ENCODE peak calls at places on chromosomes 5 and 9, in five cellular contexts. One of them, this sample, is unnamed.

GRCh38 chr5:56314536-56314935 is 81.4 kb upstream of the ANKRD55 start:
- DNase-seq in mammary epithelial cell: no peak
- DNase-seq in SJCRH30: peak; percentile 59
- DNase-seq in PC-9: peak; percentile 11
- DNase-seq in uterus: no peak
- DNase-seq in this sample: peak; percentile 77

GRCh38 chr9:28820741-28821140 is 1247.5 kb upstream of the C9orf72 start:
- DNase-seq in mammary epithelial cell: no peak
- DNase-seq in SJCRH30: no peak
- DNase-seq in PC-9: no peak
- DNase-seq in uterus: no peak
- DNase-seq in this sample: no peak

GRCh38 chr9:20564650-20565049 is 57.6 kb downstream of the MLLT3 start:
- DNase-seq in mammary epithelial cell: no peak
- DNase-seq in SJCRH30: peak; percentile 78
- DNase-seq in PC-9: no peak
- DNase-seq in uterus: no peak
- DNase-seq in this sample: no peak

GRCh38 chr5:148309746-148310145 is 2.5 kb upstream of the SPINK7 start:
- DNase-seq in mammary epithelial cell: peak; percentile 7
- DNase-seq in SJCRH30: no peak
- DNase-seq in PC-9: no peak
- DNase-seq in uterus: no peak
- DNase-seq in this sample: no peak

GRCh38 chr5:143140492-143141231 is 262.8 kb downstream of the NR3C1 start:
- DNase-seq in mammary epithelial cell: no peak
- DNase-seq in SJCRH30: no peak
- DNase-seq in PC-9: no peak
- DNase-seq in uterus: no peak
- DNase-seq in this sample: no peak

GRCh38 chr9:80994892-80995291 is 694.5 kb downstream of the TLE1 start:
- DNase-seq in mammary epithelial cell: peak; percentile 73
- DNase-seq in SJCRH30: no peak
- DNase-seq in PC-9: no peak
- DNase-seq in uterus: no peak
- DNase-seq in this sample: no peak

GRCh38 chr9:469672-470040 is 255.0 kb downstream of the DOCK8 start:
- DNase-seq in mammary epithelial cell: no peak
- DNase-seq in SJCRH30: no peak
- DNase-seq in PC-9: no peak
- DNase-seq in uterus: peak; percentile 49
- DNase-seq in this sample: peak; percentile 71

GRCh38 chr5:79753863-79754645 is 64.4 kb downstream of the CMYA5 start:
- DNase-seq in mammary epithelial cell: no peak
- DNase-seq in SJCRH30: no peak
- DNase-seq in PC-9: no peak
- DNase-seq in uterus: no peak
- DNase-seq in this sample: no peak

GRCh38 chr9:11722957-11723356 is 970.2 kb upstream of the TYRP1 start:
- DNase-seq in mammary epithelial cell: no peak
- DNase-seq in SJCRH30: no peak
- DNase-seq in PC-9: no peak
- DNase-seq in uterus: no peak
- DNase-seq in this sample: no peak

GRCh38 chr9:71637433-71637832 is 130.9 kb downstream of the CEMIP2 start:
- DNase-seq in mammary epithelial cell: no peak
- DNase-seq in SJCRH30: no peak
- DNase-seq in PC-9: no peak
- DNase-seq in uterus: no peak
- DNase-seq in this sample: no peak

GRCh38 chr5:136132087-136132486 is 558 bp upstream of the SMAD5 start:
- DNase-seq in mammary epithelial cell: no peak
- DNase-seq in SJCRH30: peak; percentile 52
- DNase-seq in PC-9: no peak
- DNase-seq in uterus: peak; percentile 27
- DNase-seq in this sample: peak; percentile 33

GRCh38 chr5:94646758-94647157 is 28.3 kb downstream of the SLF1 start:
- DNase-seq in mammary epithelial cell: no peak
- DNase-seq in SJCRH30: no peak
- DNase-seq in PC-9: no peak
- DNase-seq in uterus: no peak
- DNase-seq in this sample: no peak

GRCh38 chr5:926416-927171 is 33.9 kb downstream of the TRIP13 start:
- DNase-seq in mammary epithelial cell: no peak
- DNase-seq in SJCRH30: no peak
- DNase-seq in PC-9: no peak
- DNase-seq in uterus: no peak
- DNase-seq in this sample: no peak

GRCh38 chr5:3022665-3023064 is 271.2 kb upstream of the IRX2 start:
- DNase-seq in mammary epithelial cell: no peak
- DNase-seq in SJCRH30: no peak
- DNase-seq in PC-9: no peak
- DNase-seq in uterus: no peak
- DNase-seq in this sample: no peak

GRCh38 chr9:136863623-136864273 is 2.4 kb downstream of the EDF1 start:
- DNase-seq in mammary epithelial cell: no peak
- DNase-seq in SJCRH30: no peak
- DNase-seq in PC-9: no peak
- DNase-seq in uterus: no peak
- DNase-seq in this sample: peak; percentile 28
- H3K4me1 ChIP-seq in mammary epithelial cell: peaks cover 12% of the 10 kb centered on the region
- H3K4me1 ChIP-seq in SJCRH30: peaks cover 4% of the 10 kb centered on the region
- H3K4me1 ChIP-seq in PC-9: peaks cover 16% of the 10 kb centered on the region
- H3K4me1 ChIP-seq in uterus: peaks cover 11% of the 10 kb centered on the region
- H3K4me1 ChIP-seq in this sample: peaks cover 29% of the 10 kb centered on the region

DNA sequence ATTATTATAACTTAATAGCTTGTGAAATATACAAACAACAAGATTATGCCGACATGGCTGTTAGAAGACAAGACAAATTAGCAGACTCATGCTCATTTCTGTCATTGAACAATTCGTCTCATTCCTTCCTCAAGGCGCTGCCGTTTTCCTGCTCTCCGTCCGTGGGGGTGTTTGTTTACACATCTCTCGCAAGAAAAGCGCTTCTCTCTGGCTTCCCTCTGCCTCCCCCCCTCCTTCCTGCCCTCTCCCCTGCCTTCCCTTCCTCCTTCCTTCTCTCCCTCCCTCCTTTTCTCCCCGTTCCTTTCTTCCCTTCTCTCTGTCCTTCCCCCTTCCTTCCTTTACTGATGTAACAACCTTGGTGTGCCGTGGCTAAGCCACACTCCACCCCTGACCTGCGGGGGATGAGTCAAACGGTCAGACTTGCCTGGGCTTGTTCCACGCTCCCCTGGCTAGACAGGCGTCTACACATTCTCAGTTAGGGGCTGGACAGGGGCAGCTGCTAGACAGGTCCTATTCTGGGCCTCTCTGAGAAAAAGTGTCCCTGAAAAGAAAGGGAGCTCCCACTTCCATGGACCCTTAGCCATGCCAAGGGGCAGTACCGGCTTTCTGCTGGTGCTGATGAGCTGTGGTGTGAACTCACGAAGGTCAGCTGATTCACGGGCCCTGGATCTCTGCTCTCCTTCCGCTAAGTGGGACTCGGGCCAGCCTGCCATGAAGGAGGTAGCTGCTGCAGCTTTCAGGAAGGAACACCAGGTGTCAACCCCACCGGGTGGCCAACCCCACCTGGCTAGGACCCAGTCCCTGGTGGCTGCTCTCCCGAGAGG is 32.0 kb upstream of the SPTLC1 start:
- DNase-seq in mammary epithelial cell: peak; percentile 90
- DNase-seq in SJCRH30: peak; percentile 95
- DNase-seq in PC-9: peak; percentile 90
- DNase-seq in uterus: peak; percentile 81
- DNase-seq in this sample: peak; percentile 79
- H3K4me3 ChIP-seq in mammary epithelial cell: no peak overlapping the region
- H3K4me3 ChIP-seq in SJCRH30: peak overlapping the region; percentile 60
- H3K4me3 ChIP-seq in PC-9: peak overlapping the region; percentile 31
- H3K4me3 ChIP-seq in uterus: no peak overlapping the region
- H3K4me3 ChIP-seq in this sample: no peak overlapping the region

DNA sequence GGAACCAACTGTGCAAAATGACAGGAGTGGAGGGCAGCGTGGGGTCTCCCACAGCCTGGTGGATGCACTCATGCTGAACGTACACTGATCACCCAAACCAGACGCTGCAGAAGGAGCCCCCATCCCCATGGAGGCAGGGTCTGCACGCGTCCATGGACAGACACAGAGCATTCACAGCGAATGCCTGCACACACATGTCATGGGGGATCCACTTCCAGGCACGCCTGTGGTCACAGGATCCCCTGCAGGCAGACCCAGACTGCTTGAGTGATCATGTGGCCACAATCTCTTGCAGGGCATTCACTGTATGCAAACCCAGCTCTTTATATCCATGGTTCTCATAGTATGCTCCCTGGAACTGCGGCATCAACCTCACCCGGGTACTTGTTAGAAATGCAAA is 5.4 kb downstream of the SNCB start:
- DNase-seq in mammary epithelial cell: no peak
- DNase-seq in SJCRH30: no peak
- DNase-seq in PC-9: no peak
- DNase-seq in uterus: no peak
- DNase-seq in this sample: no peak
- H3K4me1 ChIP-seq in mammary epithelial cell: peaks cover 11% of the 10 kb centered on the region
- H3K4me1 ChIP-seq in SJCRH30: peaks cover 8% of the 10 kb centered on the region
- H3K4me1 ChIP-seq in PC-9: no peaks in the 10 kb centered on the region
- H3K4me1 ChIP-seq in uterus: peaks cover 12% of the 10 kb centered on the region
- H3K4me1 ChIP-seq in this sample: peaks cover 12% of the 10 kb centered on the region

GRCh38 chr5:112116372-112116771 is 302.7 kb downstream of the EPB41L4A start:
- DNase-seq in mammary epithelial cell: no peak
- DNase-seq in SJCRH30: no peak
- DNase-seq in PC-9: no peak
- DNase-seq in uterus: no peak
- DNase-seq in this sample: no peak
- H3K4me3 ChIP-seq in mammary epithelial cell: no peak overlapping the region
- H3K4me3 ChIP-seq in SJCRH30: no peak overlapping the region
- H3K4me3 ChIP-seq in PC-9: no peak overlapping the region
- H3K4me3 ChIP-seq in uterus: no peak overlapping the region
- H3K4me3 ChIP-seq in this sample: no peak overlapping the region

GRCh38 chr9:127501821-127502343 is 50.6 kb downstream of the LRSAM1 start:
- DNase-seq in mammary epithelial cell: no peak
- DNase-seq in SJCRH30: peak; percentile 6
- DNase-seq in PC-9: no peak
- DNase-seq in uterus: no peak
- DNase-seq in this sample: peak; percentile 46

GRCh38 chr9:127503947-127504886 is 52.9 kb downstream of the LRSAM1 start:
- DNase-seq in mammary epithelial cell: peak; percentile 59
- DNase-seq in SJCRH30: peak; percentile 91
- DNase-seq in PC-9: peak; percentile 85
- DNase-seq in uterus: peak; percentile 85
- DNase-seq in this sample: peak; percentile 93

GRCh38 chr9:127502706-127503378 is 51.5 kb downstream of the LRSAM1 start:
- DNase-seq in mammary epithelial cell: no peak
- DNase-seq in SJCRH30: no peak
- DNase-seq in PC-9: no peak
- DNase-seq in uterus: no peak
- DNase-seq in this sample: no peak

GRCh38 chr9:127504887-127505251 is 53.6 kb downstream of the LRSAM1 start:
- DNase-seq in mammary epithelial cell: no peak
- DNase-seq in SJCRH30: no peak
- DNase-seq in PC-9: no peak
- DNase-seq in uterus: no peak
- DNase-seq in this sample: no peak

GRCh38 chr9:127503379-127503921 is 52.1 kb downstream of the LRSAM1 start:
- DNase-seq in mammary epithelial cell: no peak
- DNase-seq in SJCRH30: peak; percentile 21
- DNase-seq in PC-9: no peak
- DNase-seq in uterus: no peak
- DNase-seq in this sample: no peak
- H3K4me1 ChIP-seq in mammary epithelial cell: peaks cover 9% of the 10 kb centered on the region
- H3K4me1 ChIP-seq in SJCRH30: peaks cover 3% of the 10 kb centered on the region
- H3K4me1 ChIP-seq in PC-9: peaks cover 3% of the 10 kb centered on the region
- H3K4me1 ChIP-seq in uterus: no peaks in the 10 kb centered on the region
- H3K4me1 ChIP-seq in this sample: no peaks in the 10 kb centered on the region